ENCODE peak calls at places on chromosomes 1 and 21, in four cellular contexts. One of them, this sample, is unnamed.
A peak's percentile ranks its signal among the peaks of the same experiment; 100 is the strongest.

GRCh38 chr1:21499283-21499945 is 9.8 kb upstream of the ALPL start:
- DNase-seq in HEK293T: no peak
- DNase-seq in K562: no peak
- DNase-seq in GM12878: no peak
- DNase-seq in this sample: no peak

GRCh38 chr1:203197625-203198024 is 11.1 kb upstream of the CHI3L1 start:
- DNase-seq in HEK293T: no peak
- DNase-seq in GM12878: no peak
- DNase-seq in K562: no peak
- DNase-seq in this sample: no peak

GRCh38 chr1:196271212-196271947 is 336.9 kb downstream of the KCNT2 start:
- DNase-seq in GM12878: no peak
- DNase-seq in K562: no peak
- DNase-seq in HEK293T: no peak
- DNase-seq in this sample: no peak

GRCh38 chr1:53615101-53615500 is 123.9 kb downstream of the GLIS1 start:
- DNase-seq in GM12878: no peak
- DNase-seq in K562: no peak
- DNase-seq in HEK293T: no peak
- DNase-seq in this sample: no peak

GRCh38 chr1:233710031-233710430 is 96.1 kb downstream of the KCNK1 start:
- DNase-seq in GM12878: no peak
- DNase-seq in K562: peak; percentile 44
- DNase-seq in HEK293T: no peak
- DNase-seq in this sample: no peak

GRCh38 chr1:21647431-21648373 is 21.5 kb downstream of the RAP1GAP start:
- DNase-seq in K562: peak; percentile 88
- DNase-seq in HEK293T: peak; percentile 85
- DNase-seq in GM12878: no peak
- DNase-seq in this sample: no peak

GRCh38 chr1:222865718-222866117 is 50.9 kb downstream of the DISP1 start:
- DNase-seq in K562: no peak
- DNase-seq in HEK293T: no peak
- DNase-seq in GM12878: no peak
- DNase-seq in this sample: no peak

GRCh38 chr1:36349241-36349671 is 25.8 kb upstream of the EVA1B start:
- DNase-seq in K562: no peak
- DNase-seq in HEK293T: no peak
- DNase-seq in GM12878: peak; percentile 88
- DNase-seq in this sample: peak; percentile 11

GRCh38 chr1:209883341-209883971 is 54.6 kb upstream of the SYT14 start:
- DNase-seq in HEK293T: no peak
- DNase-seq in K562: no peak
- DNase-seq in GM12878: no peak
- DNase-seq in this sample: no peak

GRCh38 chr1:205028954-205029353 is 14.1 kb upstream of the CNTN2 start:
- DNase-seq in HEK293T: no peak
- DNase-seq in GM12878: no peak
- DNase-seq in K562: no peak
- DNase-seq in this sample: no peak

GRCh38 chr1:204450461-204451257 is 39.0 kb upstream of the PPP1R15B start:
- DNase-seq in HEK293T: no peak
- DNase-seq in GM12878: no peak
- DNase-seq in K562: peak; percentile 52
- DNase-seq in this sample: no peak

GRCh38 chr1:91754348-91754747 is 131.6 kb downstream of the TGFBR3 start:
- DNase-seq in K562: no peak
- DNase-seq in HEK293T: no peak
- DNase-seq in GM12878: no peak
- DNase-seq in this sample: no peak

GRCh38 chr1:186925881-186926676 is 97.3 kb downstream of the PLA2G4A start:
- DNase-seq in K562: no peak
- DNase-seq in HEK293T: no peak
- DNase-seq in GM12878: no peak
- DNase-seq in this sample: no peak

GRCh38 chr21:41447356-41447755 is 21.3 kb downstream of the MX1 start:
- DNase-seq in K562: no peak
- DNase-seq in GM12878: no peak
- DNase-seq in HEK293T: no peak
- DNase-seq in this sample: no peak

DNA sequence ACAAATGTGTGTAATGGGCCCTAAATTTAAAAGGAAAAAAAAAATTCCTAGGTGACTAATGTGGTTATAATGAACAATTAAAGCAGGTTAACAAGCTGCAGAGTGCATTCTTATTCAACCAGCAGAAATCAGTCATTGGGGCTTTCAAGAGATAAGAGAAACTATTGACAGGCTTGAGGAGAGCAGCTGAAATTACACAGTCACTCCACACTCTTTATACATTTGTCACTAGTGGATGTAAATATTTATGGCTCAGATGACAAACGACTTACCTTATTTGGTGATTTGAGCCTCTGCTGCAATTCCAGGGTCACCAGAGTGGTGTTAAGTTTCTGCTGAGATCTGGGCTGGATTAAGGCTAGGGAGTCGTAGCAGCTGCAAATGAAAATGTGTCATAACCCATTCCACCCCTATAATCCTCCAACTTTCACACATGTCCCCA is 896.3 kb downstream of the TTLL7 start:
- DNase-seq in K562: no peak
- DNase-seq in GM12878: no peak
- DNase-seq in HEK293T: peak; percentile 72
- DNase-seq in this sample: no peak
- TF ChIP-seq FOXK2 in K562: no peak
- TF ChIP-seq FOXK2 in GM12878: no peak
- TF ChIP-seq FOXK2 in HEK293T: no peak
- TF ChIP-seq FOXK2 in this sample: no peak

GRCh38 chr1:24318238-24318987 is 744 bp upstream of the GRHL3 start:
- DNase-seq in GM12878: no peak
- DNase-seq in K562: no peak
- DNase-seq in HEK293T: no peak
- DNase-seq in this sample: no peak
- TF ChIP-seq FOXK2 in GM12878: no peak
- TF ChIP-seq FOXK2 in K562: no peak
- TF ChIP-seq FOXK2 in HEK293T: no peak
- TF ChIP-seq FOXK2 in this sample: no peak

GRCh38 chr1:182885591-182885990 is 46.4 kb downstream of the DHX9 start:
- DNase-seq in K562: no peak
- DNase-seq in HEK293T: no peak
- DNase-seq in GM12878: no peak
- DNase-seq in this sample: no peak
- TF ChIP-seq FOXK2 in K562: no peak
- TF ChIP-seq FOXK2 in HEK293T: no peak
- TF ChIP-seq FOXK2 in GM12878: no peak
- TF ChIP-seq FOXK2 in this sample: no peak

GRCh38 chr1:2459757-2460156 is 16.3 kb upstream of the PLCH2 start:
- DNase-seq in HEK293T: no peak
- DNase-seq in GM12878: no peak
- DNase-seq in K562: no peak
- DNase-seq in this sample: no peak
- TF ChIP-seq FOXK2 in HEK293T: no peak
- TF ChIP-seq FOXK2 in GM12878: no peak
- TF ChIP-seq FOXK2 in K562: no peak
- TF ChIP-seq FOXK2 in this sample: no peak

GRCh38 chr1:44542415-44543063 is 131.7 kb downstream of the TMEM53 start:
- DNase-seq in HEK293T: no peak
- DNase-seq in K562: no peak
- DNase-seq in GM12878: no peak
- DNase-seq in this sample: no peak

GRCh38 chr1:44544960-44545359 is 129.3 kb downstream of the TMEM53 start:
- DNase-seq in HEK293T: no peak
- DNase-seq in K562: no peak
- DNase-seq in GM12878: no peak
- DNase-seq in this sample: no peak

GRCh38 chr1:44543816-44544185 is 130.5 kb downstream of the TMEM53 start:
- DNase-seq in GM12878: no peak
- DNase-seq in K562: no peak
- DNase-seq in HEK293T: no peak
- DNase-seq in this sample: no peak

GRCh38 chr1:44545961-44546360 is 128.3 kb downstream of the TMEM53 start:
- DNase-seq in HEK293T: no peak
- DNase-seq in GM12878: no peak
- DNase-seq in K562: no peak
- DNase-seq in this sample: no peak

DNA sequence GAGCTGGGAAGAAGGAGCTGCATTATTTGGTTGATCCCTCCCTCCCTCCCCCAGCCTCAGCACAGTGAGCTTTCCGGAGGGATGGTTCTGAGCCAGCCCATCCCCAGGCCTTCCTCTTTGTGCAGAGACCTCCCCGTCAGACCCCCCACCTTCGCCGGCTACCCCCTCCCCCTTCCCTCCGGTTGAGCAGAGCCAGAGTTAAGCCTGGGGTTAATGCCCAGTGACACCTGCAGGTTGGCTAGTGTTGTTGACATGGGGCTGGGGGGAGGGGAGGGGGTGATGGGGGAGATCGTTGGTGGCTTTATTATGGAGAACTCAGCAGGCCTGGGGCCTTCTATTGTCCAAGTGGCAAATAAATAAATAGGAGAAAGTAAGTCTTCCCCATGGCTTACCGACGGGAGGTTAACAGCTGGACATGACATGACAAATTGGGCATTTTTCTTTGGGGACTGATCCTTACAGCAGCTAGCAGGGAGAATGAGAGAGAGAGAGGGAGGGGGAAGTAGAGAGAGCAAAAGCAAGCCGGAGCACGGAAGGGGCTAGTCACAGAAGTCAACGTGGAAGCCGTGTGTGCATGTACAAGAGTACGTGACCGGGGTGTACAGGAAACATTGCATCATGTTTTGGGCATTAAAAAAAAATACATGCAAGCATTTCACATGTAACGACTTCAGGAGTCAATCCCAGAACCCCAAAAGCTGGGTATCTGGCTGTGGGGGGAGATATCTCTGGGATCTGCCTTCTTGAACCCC is 131.0 kb downstream of the TMEM53 start:
- DNase-seq in HEK293T: no peak
- DNase-seq in K562: peak; percentile 68
- DNase-seq in GM12878: no peak
- DNase-seq in this sample: no peak
- TF ChIP-seq FOXK2 in HEK293T: no peak
- TF ChIP-seq FOXK2 in K562: no peak
- TF ChIP-seq FOXK2 in GM12878: no peak
- TF ChIP-seq FOXK2 in this sample: no peak

This sample was measured in HepG2.